ENCODE peak calls at places on chromosomes 16 and 17, in eight cellular contexts. M, E, Z, A, K, Q, O and U are unnamed samples.

GRCh38 chr16:2296662-2297505 is 29.0 kb upstream of the RNPS1 start:
- DNase-seq in K (peak), O (peak), A (no peak), Z (peak), Q (peak), M (peak), E (no peak), U (peak)

GRCh38 chr16:85753559-85753958 is 2.7 kb upstream of the C16orf74 start:
- DNase-seq in K (peak), O (no peak), A (no peak), Z (no peak), E (no peak), M (no peak), Q (no peak), U (no peak)

GRCh38 chr16:88341551-88342290 is 41.0 kb upstream of the ZNF469 start:
- DNase-seq in A (peak), M (no peak), O (no peak), E (no peak), Q (no peak), Z (no peak), K (no peak), U (no peak)

GRCh38 chr17:27531469-27531948 is 75.3 kb downstream of the KSR1 start:
- DNase-seq in K (no peak), E (no peak), Z (no peak), Q (no peak), O (no peak), M (no peak), A (no peak), U (no peak)

GRCh38 chr16:64051826-64052225 is 1070.0 kb downstream of the CDH11 start:
- DNase-seq in E (no peak), A (no peak), Q (peak), Z (peak), M (peak), K (no peak), O (peak), U (peak)

GRCh38 chr17:11140028-11140427 is 101.0 kb upstream of the SHISA6 start:
- DNase-seq in O (no peak), Z (no peak), M (no peak), K (no peak), A (no peak), Q (peak), E (no peak), U (no peak)

GRCh38 chr17:57644311-57644710 is 100.8 kb downstream of the CCDC182 start:
- DNase-seq in Q (no peak), A (no peak), M (no peak), Z (no peak), O (no peak), K (no peak), E (no peak), U (no peak)

GRCh38 chr16:88888778-88889387 is 22.4 kb upstream of the PABPN1L start:
- DNase-seq in M (no peak), K (no peak), O (no peak), Q (no peak), E (no peak), A (no peak), Z (no peak), U (no peak)

GRCh38 chr17:77453613-77454559 is 313.1 kb downstream of the SEC14L1 start:
- DNase-seq in K (peak), Z (no peak), M (no peak), E (no peak), A (no peak), O (no peak), Q (no peak), U (no peak)